ENCODE peak calls at places on chromosomes 4 and X, in six cellular contexts. O is NCI-H510A; M is stimulated activated naive CD8-positive, alpha-beta T cell treated with anti-CD3 and anti-CD28 coated beads, Interleukin-15, Interleukin-2, amounts not matched to agents 100 U/mL and 50 U/mL, for 24 hours; R is hepatic stellate cell; X is HuH-7.5; L is Panc1. D is an unnamed sample.

GRCh38 chrX:105191878-105192277 is 28.6 kb downstream of the TEX13A start:
- DNase-seq in R (peak; percentile 18), L (peak; percentile 1), X (peak; percentile 6), O (peak; percentile 16), M (no peak), D (no peak)

GRCh38 chr4:154743683-154744340 is at the start of gene LRAT:
- DNase-seq in R (peak; percentile 23), O (peak; percentile 52), M (peak; percentile 35), X (no peak), L (no peak), D (no peak)

GRCh38 chrX:152821145-152821765 is 9.3 kb downstream of the CETN2 start:
- DNase-seq in X (peak; percentile 13), O (peak; percentile 0), L (no peak), R (no peak), M (peak; percentile 15), D (no peak)

GRCh38 chrX:23840674-23841073 is 57.7 kb downstream of the SAT1 start:
- DNase-seq in L (no peak), X (no peak), M (no peak), O (no peak), R (no peak), D (no peak)

GRCh38 chr4:7535094-7535493 is 100.4 kb upstream of the PSAPL1 start:
- DNase-seq in L (no peak), X (no peak), O (no peak), R (no peak), M (no peak), D (no peak)

GRCh38 chr4:114598191-114599121 is at the start of gene UGT8:
- DNase-seq in M (peak; percentile 53), R (no peak), X (peak; percentile 28), O (peak; percentile 76), L (no peak), D (no peak)

GRCh38 chr4:80266902-80267380 is 477 bp downstream of the FGF5 start:
- DNase-seq in M (no peak), X (no peak), R (no peak), L (no peak), O (no peak), D (no peak)

GRCh38 chr4:142532054-142532453 is 314.0 kb downstream of the INPP4B start:
- DNase-seq in X (no peak), R (no peak), O (no peak), M (no peak), L (no peak), D (no peak)

GRCh38 chrX:69031181-69031580 is 134.1 kb downstream of the PJA1 start:
- DNase-seq in R (no peak), M (no peak), L (no peak), X (no peak), O (no peak), D (no peak)

GRCh38 chr4:71333960-71334951 is 4.6 kb upstream of the SLC4A4 start:
- DNase-seq in L (no peak), O (no peak), R (peak; percentile 18), X (no peak), M (no peak), D (no peak)

GRCh38 chr4:144582105-144582850 is 63.7 kb upstream of the HHIP start:
- DNase-seq in M (no peak), L (no peak), R (no peak), X (no peak), O (no peak), D (no peak)

GRCh38 chr4:87540176-87541058 is 11.2 kb upstream of the SPARCL1 start:
- DNase-seq in X (no peak), L (no peak), M (no peak), O (no peak), R (no peak), D (no peak)

GRCh38 chr4:141851246-141851891 is 215.0 kb downstream of the IL15 start:
- DNase-seq in M (no peak), R (no peak), O (no peak), L (no peak), X (no peak), D (no peak)

GRCh38 chrX:45479835-45480422 is 279.3 kb upstream of the DIPK2B start:
- DNase-seq in M (no peak), L (peak; percentile 91), X (no peak), R (peak; percentile 34), O (no peak), D (no peak)

GRCh38 chr4:151401739-151402138 is 7.2 kb upstream of the FHIP1A start:
- DNase-seq in M (no peak), R (no peak), O (no peak), L (no peak), X (no peak), D (no peak)

GRCh38 chr4:185464184-185464583 is 7.3 kb downstream of the CCDC110 start:
- DNase-seq in M (no peak), X (no peak), L (no peak), O (no peak), R (no peak), D (no peak)

GRCh38 chrX:73851014-73852009 is 288.3 kb downstream of the CHIC1 start:
- DNase-seq in X (peak; percentile 59), L (no peak), R (peak; percentile 77), O (no peak), M (no peak), D (peak; percentile 83)

GRCh38 chr4:120540625-120541024 is 381.9 kb downstream of the PRDM5 start:
- DNase-seq in L (no peak), R (no peak), O (no peak), X (no peak), M (no peak), D (no peak)

D was measured in naive thymus-derived CD4-positive, alpha-beta T cell.